ENCODE peak calls at places on chromosome 15, in eight cellular contexts. P, A, R, B, I, G, Q and V are unnamed samples.
A peak's percentile ranks its signal among the peaks of the same experiment; 100 is the strongest.

GRCh38 chr15:39494462-39494861 is 86.4 kb upstream of the THBS1 start:
- DNase-seq in P (no peak), A (no peak), R (no peak), B (no peak), I (no peak), G (no peak), Q (no peak), V (no peak)

GRCh38 chr15:57740048-57740447 is 33.5 kb downstream of the POLR2M start:
- DNase-seq in P (no peak), A (no peak), R (no peak), B (no peak), I (no peak), G (no peak), Q (no peak), V (no peak)

GRCh38 chr15:28081594-28081993 is 17.5 kb downstream of the OCA2 start:
- DNase-seq in P (no peak), A (no peak), R (no peak), B (no peak), I (no peak), G (no peak), Q (no peak), V (no peak)

GRCh38 chr15:101502572-101503295 is 13.2 kb upstream of the PCSK6 start:
- DNase-seq in P (no peak), A (no peak), R (no peak), B (no peak), I (no peak), G (no peak), Q (no peak), V (no peak)

GRCh38 chr15:90154861-90155626 is 46.1 kb upstream of the SEMA4B start:
- DNase-seq in P (no peak), A (peak; percentile 90), R (no peak), B (peak; percentile 29), I (no peak), G (no peak), Q (no peak), V (peak; percentile 92)

GRCh38 chr15:69751575-69751974 is 299.0 kb downstream of the RPLP1 start:
- DNase-seq in P (no peak), A (no peak), R (no peak), B (no peak), I (no peak), G (no peak), Q (no peak), V (peak; percentile 60)

GRCh38 chr15:58521293-58521991 is 89.7 kb downstream of the LIPC start:
- DNase-seq in P (peak; percentile 84), A (peak; percentile 76), R (peak; percentile 34), B (peak; percentile 58), I (peak; percentile 83), G (peak; percentile 58), Q (no peak), V (peak; percentile 91)

GRCh38 chr15:40233727-40234577 is 4.9 kb upstream of the PAK6 start:
- DNase-seq in P (no peak), A (no peak), R (no peak), B (no peak), I (no peak), G (no peak), Q (no peak), V (no peak)

GRCh38 chr15:58330836-58331561 is 100.8 kb upstream of the LIPC start:
- DNase-seq in P (no peak), A (no peak), R (no peak), B (no peak), I (no peak), G (no peak), Q (no peak), V (peak; percentile 49)

GRCh38 chr15:31867536-31868442 is 162.5 kb upstream of the CHRNA7 start:
- DNase-seq in P (no peak), A (peak; percentile 62), R (peak; percentile 46), B (peak; percentile 22), I (no peak), G (peak; percentile 80), Q (peak; percentile 26), V (peak; percentile 13)

GRCh38 chr15:90126022-90126421 is 23.8 kb upstream of the IDH2 start:
- DNase-seq in P (no peak), A (peak; percentile 73), R (no peak), B (no peak), I (no peak), G (no peak), Q (no peak), V (no peak)

GRCh38 chr15:47376190-47376589 is 341.1 kb upstream of the SEMA6D start:
- DNase-seq in P (no peak), A (no peak), R (no peak), B (no peak), I (no peak), G (no peak), Q (no peak), V (no peak)

GRCh38 chr15:99110581-99111320 is 5.9 kb downstream of the SYNM start:
- DNase-seq in P (no peak), A (no peak), R (no peak), B (peak; percentile 30), I (peak; percentile 41), G (no peak), Q (no peak), V (no peak)

GRCh38 chr15:83289160-83289559 is 4.7 kb upstream of the BNC1 start:
- DNase-seq in P (no peak), A (no peak), R (no peak), B (peak; percentile 44), I (no peak), G (no peak), Q (no peak), V (no peak)

GRCh38 chr15:65049418-65049840 is 4.2 kb downstream of the SLC51B start:
- DNase-seq in P (peak; percentile 87), A (peak; percentile 96), R (peak; percentile 84), B (peak; percentile 89), I (peak; percentile 93), G (peak; percentile 96), Q (peak; percentile 88), V (peak; percentile 88)

GRCh38 chr15:42553549-42553948 is 4.9 kb downstream of the HAUS2 start:
- DNase-seq in P (no peak), A (no peak), R (no peak), B (no peak), I (no peak), G (no peak), Q (no peak), V (no peak)

GRCh38 chr15:49847937-49848823 is 227.3 kb downstream of the DTWD1 start:
- DNase-seq in P (no peak), A (no peak), R (no peak), B (peak; percentile 98), I (no peak), G (no peak), Q (no peak), V (peak; percentile 96)

GRCh38 chr15:56251315-56252091 is 7.8 kb upstream of the RFX7 start:
- DNase-seq in P (no peak), A (no peak), R (no peak), B (no peak), I (no peak), G (no peak), Q (no peak), V (no peak)

GRCh38 chr15:34799825-34800168 is 4.4 kb upstream of the ACTC1 start:
- DNase-seq in P (no peak), A (no peak), R (no peak), B (no peak), I (no peak), G (no peak), Q (no peak), V (no peak)

GRCh38 chr15:95495033-95495541 is 835.4 kb upstream of the NR2F2 start:
- DNase-seq in P (no peak), A (no peak), R (no peak), B (no peak), I (peak; percentile 75), G (no peak), Q (no peak), V (no peak)

GRCh38 chr15:75840659-75841058 is 2.6 kb upstream of the UBE2Q2 start:
- DNase-seq in P (no peak), A (peak; percentile 32), R (no peak), B (peak; percentile 79), I (no peak), G (peak; percentile 81), Q (no peak), V (peak; percentile 70)

GRCh38 chr15:37133619-37134018 is 33.3 kb upstream of the MEIS2 start:
- DNase-seq in P (no peak), A (no peak), R (no peak), B (peak; percentile 55), I (no peak), G (peak; percentile 21), Q (no peak), V (peak; percentile 52)

GRCh38 chr15:78739206-78739605 is 72.1 kb downstream of the ADAMTS7 start:
- DNase-seq in P (peak; percentile 12), A (no peak), R (no peak), B (no peak), I (no peak), G (no peak), Q (no peak), V (no peak)

GRCh38 chr15:50148362-50148963 is 29.4 kb upstream of the ATP8B4 start:
- DNase-seq in P (peak; percentile 73), A (no peak), R (peak; percentile 81), B (peak; percentile 69), I (no peak), G (peak; percentile 70), Q (no peak), V (peak; percentile 62)

GRCh38 chr15:73956276-73957086 is 30.2 kb downstream of the LOXL1 start:
- DNase-seq in P (peak; percentile 21), A (peak; percentile 20), R (peak; percentile 79), B (peak; percentile 95), I (peak; percentile 81), G (peak; percentile 88), Q (no peak), V (peak; percentile 78)

GRCh38 chr15:40894689-40895308 is 549 bp downstream of the VPS18 start:
- DNase-seq in P (peak; percentile 82), A (peak; percentile 67), R (peak; percentile 60), B (peak; percentile 68), I (peak; percentile 72), G (peak; percentile 88), Q (peak; percentile 54), V (peak; percentile 92)

GRCh38 chr15:76648732-76649444 is 256.3 kb downstream of the SCAPER start:
- DNase-seq in P (no peak), A (no peak), R (no peak), B (no peak), I (no peak), G (no peak), Q (no peak), V (no peak)

GRCh38 chr15:44034334-44034733 is 160.7 kb downstream of the FRMD5 start:
- DNase-seq in P (no peak), A (no peak), R (no peak), B (no peak), I (no peak), G (no peak), Q (no peak), V (no peak)

GRCh38 chr15:43775411-43775965 is 1.3 kb downstream of the ELL3 start:
- DNase-seq in P (peak; percentile 71), A (peak; percentile 80), R (peak; percentile 85), B (peak; percentile 43), I (no peak), G (peak; percentile 62), Q (no peak), V (peak; percentile 58)